ENCODE peak calls at places on chromosomes 7 and 10, in eight cellular contexts. H, M, W, R, B, U, I and C are unnamed samples.

GRCh38 chr7:134613623-134614347 is 32.9 kb upstream of the BPGM start:
- DNase-seq in H (peak; percentile 95), M (no peak), W (no peak), R (peak; percentile 68), B (peak; percentile 97), U (no peak), I (no peak), C (no peak)

GRCh38 chr10:79158402-79159097 is 89.8 kb downstream of the ZMIZ1 start:
- DNase-seq in H (no peak), M (no peak), W (no peak), R (no peak), B (no peak), U (no peak), I (peak; percentile 45), C (no peak)

GRCh38 chr7:72435366-72435765 is 23.2 kb upstream of the CALN1 start:
- DNase-seq in H (no peak), M (peak; percentile 46), W (no peak), R (peak; percentile 15), B (no peak), U (no peak), I (no peak), C (no peak)

GRCh38 chr7:6284055-6284400 is 11.6 kb upstream of the CYTH3 start:
- DNase-seq in H (peak; percentile 85), M (no peak), W (no peak), R (peak; percentile 25), B (no peak), U (no peak), I (no peak), C (no peak)

GRCh38 chr10:21531164-21531563 is 2.9 kb upstream of the MLLT10 start:
- DNase-seq in H (no peak), M (no peak), W (no peak), R (no peak), B (no peak), U (no peak), I (no peak), C (no peak)

GRCh38 chr10:87817291-87817872 is 644 bp downstream of the ATAD1 start:
- DNase-seq in H (no peak), M (no peak), W (no peak), R (no peak), B (no peak), U (no peak), I (no peak), C (no peak)

GRCh38 chr10:51547941-51548340 is 151.5 kb downstream of the CSTF2T start:
- DNase-seq in H (no peak), M (no peak), W (no peak), R (no peak), B (no peak), U (no peak), I (no peak), C (no peak)

GRCh38 chr10:26781797-26782196 is 79.0 kb downstream of the ABI1 start:
- DNase-seq in H (no peak), M (no peak), W (no peak), R (no peak), B (no peak), U (no peak), I (no peak), C (no peak)

GRCh38 chr7:45863715-45864114 is 9.2 kb downstream of the CCDC201 start:
- DNase-seq in H (peak; percentile 34), M (no peak), W (no peak), R (no peak), B (no peak), U (no peak), I (no peak), C (no peak)

GRCh38 chr10:47384148-47384921 is at the start of gene ZNF488:
- DNase-seq in H (peak; percentile 83), M (peak; percentile 86), W (peak; percentile 59), R (peak; percentile 91), B (no peak), U (peak; percentile 89), I (peak; percentile 72), C (peak; percentile 81)

GRCh38 chr10:47383254-47384147 is 592 bp downstream of the ZNF488 start:
- DNase-seq in H (peak; percentile 71), M (no peak), W (no peak), R (no peak), B (no peak), U (no peak), I (no peak), C (no peak)

GRCh38 chr10:47388879-47389278 is 4.8 kb upstream of the ZNF488 start:
- DNase-seq in H (no peak), M (no peak), W (no peak), R (no peak), B (no peak), U (no peak), I (no peak), C (no peak)
- H3K27ac ChIP-seq in H (no peak overlapping the region), M (no peak overlapping the region), W (no peak overlapping the region), R (no peak overlapping the region), B (no peak overlapping the region), U (no peak overlapping the region), I (no peak overlapping the region), C (no peak overlapping the region)

GRCh38 chr7:67696878-67697277 is 700.2 kb downstream of the TYW1 start:
- DNase-seq in H (peak; percentile 61), M (no peak), W (no peak), R (no peak), B (no peak), U (no peak), I (no peak), C (peak; percentile 41)
- H3K4me3 ChIP-seq in H (peak overlapping the region; percentile 35), M (no peak overlapping the region), W (no peak overlapping the region), R (no peak overlapping the region), B (no peak overlapping the region), U (no peak overlapping the region), I (no peak overlapping the region), C (no peak overlapping the region)

DNA sequence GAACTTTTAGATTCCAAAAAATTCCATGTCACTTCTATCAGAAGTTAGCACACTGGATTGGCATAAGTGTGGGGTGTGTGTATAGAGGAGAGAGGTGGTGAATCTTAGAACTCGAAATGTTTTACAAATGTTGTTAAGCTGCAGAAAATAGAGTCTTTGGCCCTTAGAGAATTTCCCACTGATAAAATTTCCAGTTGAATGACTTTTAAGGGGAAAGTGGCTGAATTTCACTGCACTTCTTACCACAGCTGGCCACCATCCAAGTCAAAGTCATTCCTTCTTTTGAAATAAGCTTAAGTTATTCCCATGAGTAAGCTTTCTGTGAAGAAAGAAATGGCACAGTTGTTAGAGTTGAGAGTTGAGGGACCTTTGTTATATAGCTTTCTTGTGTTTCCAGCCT is 13.8 kb downstream of the VCL start:
- DNase-seq in H (peak; percentile 58), M (no peak), W (no peak), R (no peak), B (no peak), U (no peak), I (peak; percentile 54), C (no peak)
- H3K36me3 ChIP-seq in H (peaks cover 44% of the 10 kb centered on the region), M (peaks cover 5% of the 10 kb centered on the region), W (peaks cover 60% of the 10 kb centered on the region), R (no peaks in the 10 kb centered on the region), B (no peaks in the 10 kb centered on the region), U (no peaks in the 10 kb centered on the region), I (no peaks in the 10 kb centered on the region), C (no peaks in the 10 kb centered on the region)

DNA sequence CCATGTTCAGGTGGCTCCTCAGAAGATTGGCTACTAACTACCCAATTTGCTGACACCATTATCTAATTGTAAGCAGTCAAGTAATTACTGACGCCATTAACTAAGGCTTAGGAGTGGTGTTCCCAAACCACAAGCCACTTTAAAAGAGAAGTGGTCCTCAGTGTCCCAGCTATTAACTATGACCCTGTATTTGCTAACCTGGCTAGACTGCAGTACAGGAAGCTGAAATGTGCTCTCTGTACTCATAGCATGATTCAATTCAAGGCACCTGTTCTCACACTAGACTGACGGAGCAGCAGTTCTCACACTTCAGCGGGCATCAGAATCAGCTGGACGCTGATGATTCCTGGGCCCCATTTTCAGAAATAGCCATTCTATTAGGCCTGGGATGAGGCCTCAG is 24.6 kb upstream of the MSRB2 start:
- DNase-seq in H (no peak), M (no peak), W (no peak), R (no peak), B (no peak), U (no peak), I (no peak), C (no peak)
- H3K27ac ChIP-seq in H (no peak overlapping the region), M (no peak overlapping the region), W (no peak overlapping the region), R (no peak overlapping the region), B (no peak overlapping the region), U (no peak overlapping the region), I (no peak overlapping the region), C (no peak overlapping the region)

DNA sequence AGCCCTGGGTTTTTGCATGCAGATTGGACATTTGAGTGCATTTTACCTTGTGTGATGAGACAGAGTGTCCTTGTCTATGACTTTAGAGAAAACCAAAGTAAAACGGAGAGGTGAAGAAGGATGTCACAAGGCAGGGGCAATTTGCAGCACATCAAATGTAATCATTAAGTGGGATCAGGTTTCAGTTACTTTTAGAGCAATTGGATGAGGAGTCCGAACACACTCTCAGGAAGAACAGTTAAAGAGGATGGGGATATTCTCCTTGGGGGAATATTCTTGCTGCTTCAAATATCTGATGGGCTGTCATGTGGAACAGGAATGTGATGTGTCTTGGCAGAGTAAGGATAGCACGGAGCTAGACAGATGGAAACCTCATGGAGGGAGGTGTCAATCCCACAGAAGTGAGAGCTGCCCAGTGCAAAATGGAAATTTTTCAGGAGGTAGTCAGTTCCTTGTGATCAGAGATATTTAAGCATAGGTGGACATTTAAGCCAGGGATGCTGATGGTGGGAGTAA is 765 bp downstream of the RAB19 start:
- DNase-seq in H (peak; percentile 45), M (no peak), W (no peak), R (no peak), B (no peak), U (no peak), I (no peak), C (no peak)
- H3K4me3 ChIP-seq in H (peak overlapping the region; percentile 70), M (no peak overlapping the region), W (no peak overlapping the region), R (no peak overlapping the region), B (no peak overlapping the region), U (peak overlapping the region; percentile 30), I (no peak overlapping the region), C (no peak overlapping the region)

DNA sequence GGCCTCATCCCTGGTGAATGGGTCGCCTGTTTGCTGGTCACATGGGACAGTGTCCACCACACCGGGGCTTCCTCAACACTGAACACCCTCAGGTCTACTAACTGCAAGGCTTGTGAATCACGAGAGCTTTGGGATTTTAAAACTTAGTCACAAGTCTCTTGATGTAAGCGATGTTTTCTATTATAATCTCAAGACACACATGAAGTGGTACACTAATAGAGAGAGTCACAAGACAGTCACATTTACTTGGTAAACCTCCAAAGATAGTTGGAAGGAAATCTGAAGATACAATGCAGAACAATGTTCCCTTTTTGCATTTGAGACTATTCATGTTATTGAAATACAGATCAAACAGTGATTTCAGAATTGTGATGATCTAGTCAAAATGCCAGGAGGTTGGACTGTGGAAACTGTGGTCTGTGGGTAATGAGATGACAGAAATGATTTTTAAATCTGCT is 233.1 kb upstream of the KLF6 start:
- DNase-seq in H (no peak), M (no peak), W (no peak), R (no peak), B (no peak), U (no peak), I (no peak), C (no peak)
- H3K36me3 ChIP-seq in H (no peaks in the 10 kb centered on the region), M (no peaks in the 10 kb centered on the region), W (no peaks in the 10 kb centered on the region), R (no peaks in the 10 kb centered on the region), B (no peaks in the 10 kb centered on the region), U (no peaks in the 10 kb centered on the region), I (no peaks in the 10 kb centered on the region), C (no peaks in the 10 kb centered on the region)

GRCh38 chr10:17238445-17239275 is 10.6 kb downstream of the VIM start:
- DNase-seq in H (no peak), M (no peak), W (no peak), R (no peak), B (no peak), U (no peak), I (no peak), C (no peak)
- H3K27ac ChIP-seq in H (no peak overlapping the region), M (peak overlapping the region; percentile 44), W (no peak overlapping the region), R (peak overlapping the region; percentile 66), B (peak overlapping the region; percentile 39), U (no peak overlapping the region), I (peak overlapping the region; percentile 17), C (no peak overlapping the region)